ENCODE peak calls at places on chromosomes 6 and 20, in four cellular contexts. One of them, this sample, is unnamed.

GRCh38 chr6:90458353-90459224 is 128.3 kb downstream of the MAP3K7 start:
- DNase-seq in stimulated activated CD8-positive, alpha-beta memory T cell treated with anti-CD3 and anti-CD28 coated beads, Interleukin-15, amount 100 ng/mL, for 24 hours: no peak
- DNase-seq in iPS-NIHi11: no peak
- DNase-seq in activated naive CD8-positive, alpha-beta T cell treated with anti-CD3 and anti-CD28 coated beads, Interleukin-2, amount 50 U/mL, for 24 hours: peak; percentile 80
- DNase-seq in this sample: peak; percentile 31

GRCh38 chr6:165950316-165950715 is 217.3 kb downstream of the TBXT start:
- DNase-seq in iPS-NIHi11: no peak
- DNase-seq in activated naive CD8-positive, alpha-beta T cell treated with anti-CD3 and anti-CD28 coated beads, Interleukin-2, amount 50 U/mL, for 24 hours: no peak
- DNase-seq in stimulated activated CD8-positive, alpha-beta memory T cell treated with anti-CD3 and anti-CD28 coated beads, Interleukin-15, amount 100 ng/mL, for 24 hours: no peak
- DNase-seq in this sample: no peak

GRCh38 chr20:36435799-36436541 is 105.3 kb upstream of the MYL9 start:
- DNase-seq in stimulated activated CD8-positive, alpha-beta memory T cell treated with anti-CD3 and anti-CD28 coated beads, Interleukin-15, amount 100 ng/mL, for 24 hours: peak; percentile 64
- DNase-seq in activated naive CD8-positive, alpha-beta T cell treated with anti-CD3 and anti-CD28 coated beads, Interleukin-2, amount 50 U/mL, for 24 hours: peak; percentile 85
- DNase-seq in iPS-NIHi11: peak; percentile 95
- DNase-seq in this sample: peak; percentile 21

GRCh38 chr20:56411759-56412472 is at the start of gene CASS4:
- DNase-seq in activated naive CD8-positive, alpha-beta T cell treated with anti-CD3 and anti-CD28 coated beads, Interleukin-2, amount 50 U/mL, for 24 hours: no peak
- DNase-seq in iPS-NIHi11: no peak
- DNase-seq in stimulated activated CD8-positive, alpha-beta memory T cell treated with anti-CD3 and anti-CD28 coated beads, Interleukin-15, amount 100 ng/mL, for 24 hours: no peak
- DNase-seq in this sample: no peak

GRCh38 chr6:111951439-111952140 is 78.3 kb upstream of the FYN start:
- DNase-seq in stimulated activated CD8-positive, alpha-beta memory T cell treated with anti-CD3 and anti-CD28 coated beads, Interleukin-15, amount 100 ng/mL, for 24 hours: no peak
- DNase-seq in activated naive CD8-positive, alpha-beta T cell treated with anti-CD3 and anti-CD28 coated beads, Interleukin-2, amount 50 U/mL, for 24 hours: no peak
- DNase-seq in iPS-NIHi11: no peak
- DNase-seq in this sample: no peak

GRCh38 chr20:46368902-46369268 is 37.5 kb downstream of the ELMO2 start:
- DNase-seq in stimulated activated CD8-positive, alpha-beta memory T cell treated with anti-CD3 and anti-CD28 coated beads, Interleukin-15, amount 100 ng/mL, for 24 hours: no peak
- DNase-seq in activated naive CD8-positive, alpha-beta T cell treated with anti-CD3 and anti-CD28 coated beads, Interleukin-2, amount 50 U/mL, for 24 hours: no peak
- DNase-seq in iPS-NIHi11: no peak
- DNase-seq in this sample: no peak

GRCh38 chr6:80438728-80439127 is 332.3 kb downstream of the BCKDHB start:
- DNase-seq in activated naive CD8-positive, alpha-beta T cell treated with anti-CD3 and anti-CD28 coated beads, Interleukin-2, amount 50 U/mL, for 24 hours: no peak
- DNase-seq in stimulated activated CD8-positive, alpha-beta memory T cell treated with anti-CD3 and anti-CD28 coated beads, Interleukin-15, amount 100 ng/mL, for 24 hours: no peak
- DNase-seq in iPS-NIHi11: no peak
- DNase-seq in this sample: peak; percentile 84

GRCh38 chr6:30009113-30009512 is 52.0 kb upstream of the POLR1H start:
- DNase-seq in iPS-NIHi11: no peak
- DNase-seq in activated naive CD8-positive, alpha-beta T cell treated with anti-CD3 and anti-CD28 coated beads, Interleukin-2, amount 50 U/mL, for 24 hours: no peak
- DNase-seq in stimulated activated CD8-positive, alpha-beta memory T cell treated with anti-CD3 and anti-CD28 coated beads, Interleukin-15, amount 100 ng/mL, for 24 hours: no peak
- DNase-seq in this sample: no peak

GRCh38 chr20:45445805-45446562 is 23.6 kb upstream of the WFDC2 start:
- DNase-seq in stimulated activated CD8-positive, alpha-beta memory T cell treated with anti-CD3 and anti-CD28 coated beads, Interleukin-15, amount 100 ng/mL, for 24 hours: no peak
- DNase-seq in iPS-NIHi11: peak; percentile 82
- DNase-seq in activated naive CD8-positive, alpha-beta T cell treated with anti-CD3 and anti-CD28 coated beads, Interleukin-2, amount 50 U/mL, for 24 hours: peak; percentile 56
- DNase-seq in this sample: peak; percentile 33

GRCh38 chr6:100176951-100177710 is 183.1 kb upstream of the MCHR2 start:
- DNase-seq in stimulated activated CD8-positive, alpha-beta memory T cell treated with anti-CD3 and anti-CD28 coated beads, Interleukin-15, amount 100 ng/mL, for 24 hours: no peak
- DNase-seq in iPS-NIHi11: no peak
- DNase-seq in activated naive CD8-positive, alpha-beta T cell treated with anti-CD3 and anti-CD28 coated beads, Interleukin-2, amount 50 U/mL, for 24 hours: no peak
- DNase-seq in this sample: peak; percentile 18

GRCh38 chr6:160356074-160356754 is 8.0 kb downstream of the SLC22A3 start:
- DNase-seq in activated naive CD8-positive, alpha-beta T cell treated with anti-CD3 and anti-CD28 coated beads, Interleukin-2, amount 50 U/mL, for 24 hours: no peak
- DNase-seq in stimulated activated CD8-positive, alpha-beta memory T cell treated with anti-CD3 and anti-CD28 coated beads, Interleukin-15, amount 100 ng/mL, for 24 hours: no peak
- DNase-seq in iPS-NIHi11: no peak
- DNase-seq in this sample: no peak

GRCh38 chr6:112956696-112957525 is 609.8 kb downstream of the RFPL4B start:
- DNase-seq in stimulated activated CD8-positive, alpha-beta memory T cell treated with anti-CD3 and anti-CD28 coated beads, Interleukin-15, amount 100 ng/mL, for 24 hours: no peak
- DNase-seq in activated naive CD8-positive, alpha-beta T cell treated with anti-CD3 and anti-CD28 coated beads, Interleukin-2, amount 50 U/mL, for 24 hours: no peak
- DNase-seq in iPS-NIHi11: no peak
- DNase-seq in this sample: peak; percentile 89

GRCh38 chr6:136609878-136610706 is 59.9 kb upstream of the MAP7 start:
- DNase-seq in activated naive CD8-positive, alpha-beta T cell treated with anti-CD3 and anti-CD28 coated beads, Interleukin-2, amount 50 U/mL, for 24 hours: no peak
- DNase-seq in iPS-NIHi11: peak; percentile 18
- DNase-seq in stimulated activated CD8-positive, alpha-beta memory T cell treated with anti-CD3 and anti-CD28 coated beads, Interleukin-15, amount 100 ng/mL, for 24 hours: no peak
- DNase-seq in this sample: peak; percentile 99

GRCh38 chr20:61682114-61682997 is 383.3 kb downstream of the TAF4 start:
- DNase-seq in stimulated activated CD8-positive, alpha-beta memory T cell treated with anti-CD3 and anti-CD28 coated beads, Interleukin-15, amount 100 ng/mL, for 24 hours: no peak
- DNase-seq in activated naive CD8-positive, alpha-beta T cell treated with anti-CD3 and anti-CD28 coated beads, Interleukin-2, amount 50 U/mL, for 24 hours: no peak
- DNase-seq in iPS-NIHi11: no peak
- DNase-seq in this sample: no peak

GRCh38 chr6:110067837-110068591 is 89.9 kb downstream of the GPR6 start:
- DNase-seq in activated naive CD8-positive, alpha-beta T cell treated with anti-CD3 and anti-CD28 coated beads, Interleukin-2, amount 50 U/mL, for 24 hours: no peak
- DNase-seq in iPS-NIHi11: peak; percentile 25
- DNase-seq in stimulated activated CD8-positive, alpha-beta memory T cell treated with anti-CD3 and anti-CD28 coated beads, Interleukin-15, amount 100 ng/mL, for 24 hours: no peak
- DNase-seq in this sample: no peak

GRCh38 chr6:56729719-56730118 is 87.0 kb upstream of the DST start:
- DNase-seq in iPS-NIHi11: no peak
- DNase-seq in activated naive CD8-positive, alpha-beta T cell treated with anti-CD3 and anti-CD28 coated beads, Interleukin-2, amount 50 U/mL, for 24 hours: no peak
- DNase-seq in stimulated activated CD8-positive, alpha-beta memory T cell treated with anti-CD3 and anti-CD28 coated beads, Interleukin-15, amount 100 ng/mL, for 24 hours: no peak
- DNase-seq in this sample: peak; percentile 77

GRCh38 chr20:57040924-57041323 is 225.5 kb downstream of the BMP7 start:
- DNase-seq in stimulated activated CD8-positive, alpha-beta memory T cell treated with anti-CD3 and anti-CD28 coated beads, Interleukin-15, amount 100 ng/mL, for 24 hours: no peak
- DNase-seq in iPS-NIHi11: no peak
- DNase-seq in activated naive CD8-positive, alpha-beta T cell treated with anti-CD3 and anti-CD28 coated beads, Interleukin-2, amount 50 U/mL, for 24 hours: no peak
- DNase-seq in this sample: no peak

GRCh38 chr6:14489445-14489844 is 371.9 kb downstream of the CD83 start:
- DNase-seq in iPS-NIHi11: no peak
- DNase-seq in activated naive CD8-positive, alpha-beta T cell treated with anti-CD3 and anti-CD28 coated beads, Interleukin-2, amount 50 U/mL, for 24 hours: no peak
- DNase-seq in stimulated activated CD8-positive, alpha-beta memory T cell treated with anti-CD3 and anti-CD28 coated beads, Interleukin-15, amount 100 ng/mL, for 24 hours: no peak
- DNase-seq in this sample: no peak

GRCh38 chr6:6319947-6320811 is at the start of gene F13A1:
- DNase-seq in activated naive CD8-positive, alpha-beta T cell treated with anti-CD3 and anti-CD28 coated beads, Interleukin-2, amount 50 U/mL, for 24 hours: no peak
- DNase-seq in stimulated activated CD8-positive, alpha-beta memory T cell treated with anti-CD3 and anti-CD28 coated beads, Interleukin-15, amount 100 ng/mL, for 24 hours: no peak
- DNase-seq in iPS-NIHi11: peak; percentile 43
- DNase-seq in this sample: no peak

GRCh38 chr6:9126845-9127560 is 691.7 kb upstream of the SLC35B3 start:
- DNase-seq in activated naive CD8-positive, alpha-beta T cell treated with anti-CD3 and anti-CD28 coated beads, Interleukin-2, amount 50 U/mL, for 24 hours: no peak
- DNase-seq in iPS-NIHi11: no peak
- DNase-seq in stimulated activated CD8-positive, alpha-beta memory T cell treated with anti-CD3 and anti-CD28 coated beads, Interleukin-15, amount 100 ng/mL, for 24 hours: no peak
- DNase-seq in this sample: no peak

This sample was measured in LHCN-M2.